ENCODE peak calls at places on chromosomes 11 and 22, in eight cellular contexts. J, S, C, I, T, O, X and Y are unnamed samples.

GRCh38 chr22:48658246-48658645 is 1169.4 kb downstream of the BRD1 start:
- DNase-seq in C (no peak), S (no peak), I (no peak), T (no peak), X (no peak), J (no peak), O (no peak), Y (no peak)

GRCh38 chr22:17337639-17338038 is 31.6 kb upstream of the CECR2 start:
- DNase-seq in X (peak; percentile 45), S (no peak), T (no peak), J (no peak), I (no peak), C (no peak), O (no peak), Y (no peak)

GRCh38 chr11:134276396-134277175 is 407 bp downstream of the GLB1L3 start:
- DNase-seq in I (no peak), T (no peak), S (peak; percentile 45), J (no peak), X (peak; percentile 74), C (peak; percentile 4), O (no peak), Y (no peak)

GRCh38 chr11:8532475-8532874 is 61.6 kb downstream of the STK33 start:
- DNase-seq in I (no peak), O (no peak), X (no peak), S (no peak), C (no peak), J (no peak), T (no peak), Y (no peak)

GRCh38 chr22:33438273-33438672 is 380.1 kb upstream of the SYN3 start:
- DNase-seq in I (no peak), O (no peak), C (no peak), S (no peak), X (no peak), J (no peak), T (peak; percentile 56), Y (peak; percentile 51)

GRCh38 chr11:75492181-75492820 is 33.4 kb downstream of the GDPD5 start:
- DNase-seq in C (peak; percentile 48), J (no peak), S (peak; percentile 52), X (no peak), O (no peak), T (no peak), I (no peak), Y (peak; percentile 35)

GRCh38 chr11:72840780-72841179 is 26.6 kb downstream of the ATG16L2 start:
- DNase-seq in T (no peak), J (no peak), S (no peak), I (no peak), O (no peak), C (no peak), X (no peak), Y (peak; percentile 92)

GRCh38 chr22:29799217-29799680 is 32.1 kb downstream of the UQCR10 start:
- DNase-seq in I (peak; percentile 77), C (no peak), J (peak; percentile 95), T (peak; percentile 96), X (peak; percentile 89), S (no peak), O (no peak), Y (peak; percentile 97)

GRCh38 chr22:30868663-30869385 is 99.8 kb downstream of the MORC2 start:
- DNase-seq in J (peak; percentile 58), S (no peak), O (no peak), T (no peak), C (peak; percentile 60), X (peak; percentile 45), I (no peak), Y (peak; percentile 16)

GRCh38 chr22:27487600-27488450 is 313.7 kb downstream of the MN1 start:
- DNase-seq in J (no peak), T (no peak), I (no peak), O (no peak), X (no peak), C (no peak), S (no peak), Y (peak; percentile 63)

GRCh38 chr22:32721328-32722180 is 80.0 kb upstream of the TIMP3 start:
- DNase-seq in X (no peak), O (no peak), C (no peak), I (no peak), J (no peak), T (no peak), S (no peak), Y (no peak)

GRCh38 chr11:110445428-110445827 is 15.7 kb downstream of the FDX1 start:
- DNase-seq in T (no peak), I (no peak), J (no peak), C (no peak), S (no peak), O (no peak), X (no peak), Y (peak; percentile 17)

GRCh38 chr11:60711316-60711715 is 11.9 kb downstream of the MS4A8 start:
- DNase-seq in J (no peak), I (no peak), T (no peak), X (no peak), C (no peak), S (no peak), O (no peak), Y (no peak)

GRCh38 chr22:50481440-50482106 is at the start of gene ADM2:
- DNase-seq in J (peak; percentile 84), I (peak; percentile 59), C (no peak), O (no peak), S (no peak), X (no peak), T (peak; percentile 40), Y (peak; percentile 26)

GRCh38 chr22:36163497-36163896 is 2.9 kb upstream of the APOL3 start:
- DNase-seq in S (no peak), X (no peak), O (no peak), C (no peak), J (no peak), T (no peak), I (no peak), Y (no peak)

GRCh38 chr22:42643632-42644421 is 3.4 kb upstream of the ATP5MGL start:
- DNase-seq in S (no peak), J (no peak), T (no peak), C (no peak), I (no peak), O (no peak), X (no peak), Y (no peak)

GRCh38 chr22:42641801-42642413 is 1.5 kb upstream of the ATP5MGL start:
- DNase-seq in I (no peak), S (no peak), T (no peak), J (no peak), X (no peak), C (no peak), O (no peak), Y (peak; percentile 42)

GRCh38 chr22:42644422-42645340 is 4.3 kb upstream of the ATP5MGL start:
- DNase-seq in O (no peak), J (no peak), T (no peak), C (no peak), S (no peak), X (peak; percentile 86), I (no peak), Y (peak; percentile 39)

GRCh38 chr22:42645341-42645937 is 3.8 kb downstream of the CYB5R3 start:
- DNase-seq in T (no peak), X (no peak), C (no peak), O (no peak), S (no peak), I (no peak), J (no peak), Y (no peak)

DNA sequence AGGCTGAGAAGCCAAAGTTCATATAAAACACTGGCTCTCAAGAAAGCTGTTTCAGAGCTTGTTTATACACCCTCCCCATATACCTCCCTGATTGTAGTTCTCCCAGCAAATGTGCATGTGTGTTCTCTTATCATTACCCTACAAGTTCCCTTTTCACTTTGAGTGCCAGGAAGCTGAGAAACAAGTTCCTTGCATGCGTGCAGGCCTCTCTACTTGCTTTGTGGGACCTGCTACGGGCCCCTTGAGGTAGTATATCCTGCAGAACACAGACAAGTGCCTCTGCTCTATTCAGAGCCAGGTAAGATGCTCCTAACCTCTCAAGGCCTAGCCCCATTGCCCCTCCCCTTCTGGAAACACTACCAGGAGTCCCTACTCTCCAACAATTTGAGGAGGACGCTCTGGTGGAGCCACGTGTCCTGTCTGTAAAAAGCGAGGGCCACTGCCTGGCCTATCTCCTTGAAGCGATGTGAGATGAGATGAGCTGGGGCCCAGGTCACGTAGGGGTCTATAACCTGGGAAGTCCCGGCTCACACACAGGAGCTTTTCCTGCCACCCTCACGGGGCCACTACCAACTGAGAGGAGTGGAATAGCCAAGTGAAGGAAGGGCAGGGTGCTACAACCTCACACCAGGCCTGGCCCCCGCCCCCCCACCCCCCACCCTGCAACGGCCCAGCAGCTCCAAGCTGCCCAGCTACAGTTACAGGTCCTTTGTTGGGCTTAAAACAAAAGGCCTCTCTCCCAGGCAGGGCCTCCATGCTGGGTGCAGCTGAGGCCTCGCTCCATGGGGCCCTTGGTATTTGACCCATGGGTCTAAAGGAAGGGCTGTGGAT is 2.6 kb upstream of the ATP5MGL start:
- DNase-seq in J (no peak), I (no peak), T (no peak), C (no peak), X (no peak), O (no peak), S (no peak), Y (no peak)
- H3K4me3 ChIP-seq in J (no peak overlapping the region), I (no peak overlapping the region), T (no peak overlapping the region), C (no peak overlapping the region), X (no peak overlapping the region), O (no peak overlapping the region), S (no peak overlapping the region), Y (no peak overlapping the region)

DNA sequence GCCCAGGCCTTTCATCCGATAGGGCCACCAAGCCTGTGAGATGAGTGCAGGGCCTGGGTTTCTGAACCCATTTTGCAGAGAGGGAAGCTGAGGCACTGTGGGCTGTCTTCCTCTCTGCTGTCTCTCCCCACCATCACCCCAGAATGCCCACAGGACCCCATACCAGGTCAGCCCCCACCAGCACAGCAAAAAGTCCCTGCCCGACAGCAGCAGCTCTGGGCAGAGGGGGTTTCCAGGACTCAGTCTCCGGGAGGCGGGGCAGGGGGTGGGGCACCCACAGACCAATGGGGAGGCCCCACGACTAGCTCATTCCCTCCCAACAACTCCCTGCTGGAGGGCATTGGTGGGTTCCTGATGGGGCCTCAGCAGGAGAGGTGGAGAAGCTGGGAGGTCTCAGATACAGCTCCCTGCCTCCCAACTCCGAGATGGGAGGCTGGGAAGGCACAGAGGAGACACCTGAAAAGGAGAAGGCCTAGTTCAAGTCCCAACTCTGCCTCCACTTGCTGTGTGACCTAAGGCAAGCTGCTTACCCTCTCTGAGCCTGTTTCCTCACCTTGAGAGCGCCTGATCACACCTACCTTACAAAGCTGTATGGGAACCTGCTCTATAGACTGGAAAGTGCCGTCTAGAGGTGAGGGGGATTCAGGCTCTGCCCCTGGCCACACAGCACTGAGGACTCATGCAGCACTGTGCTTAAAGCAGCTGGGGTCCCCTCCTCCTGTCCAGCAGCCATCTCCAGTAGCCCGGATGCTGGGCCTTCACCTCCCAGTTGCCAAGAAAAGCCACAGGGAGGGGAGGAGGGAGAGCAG is 3.5 kb downstream of the CBX7 start:
- DNase-seq in C (peak; percentile 41), S (no peak), X (peak; percentile 89), J (no peak), O (no peak), T (no peak), I (peak; percentile 50), Y (no peak)
- H3K4me3 ChIP-seq in C (no peak overlapping the region), S (no peak overlapping the region), X (no peak overlapping the region), J (no peak overlapping the region), O (no peak overlapping the region), T (no peak overlapping the region), I (no peak overlapping the region), Y (no peak overlapping the region)

GRCh38 chr11:61908730-61909622 is 8.4 kb downstream of the RAB3IL1 start:
- DNase-seq in S (no peak), X (peak; percentile 80), O (no peak), C (no peak), I (no peak), T (no peak), J (peak; percentile 75), Y (no peak)
- H3K4me3 ChIP-seq in S (no peak overlapping the region), X (no peak overlapping the region), O (no peak overlapping the region), C (no peak overlapping the region), I (no peak overlapping the region), T (no peak overlapping the region), J (no peak overlapping the region), Y (no peak overlapping the region)

GRCh38 chr11:47507868-47508594 is 44.9 kb downstream of the CELF1 start:
- DNase-seq in C (no peak), J (no peak), S (no peak), I (no peak), T (no peak), O (no peak), X (no peak), Y (no peak)
- H3K4me3 ChIP-seq in C (no peak overlapping the region), J (no peak overlapping the region), S (no peak overlapping the region), I (no peak overlapping the region), T (no peak overlapping the region), O (no peak overlapping the region), X (no peak overlapping the region), Y (no peak overlapping the region)